ENCODE peak calls at places on chromosomes 13 and 19, in six cellular contexts. C is activated gamma-delta T cell treated with Interleukin-2 at 50 U/mL for 16 hours; N is CD4-positive, alpha-beta T cell; Q is T-helper 2 cell; V is stimulated activated CD8-positive, alpha-beta memory T cell treated with anti-CD3 and anti-CD28 coated beads, Interleukin-12 subunit alpha, Interleukin-12 subunit beta, amount 100 ng/mL, for 1 hour; B is stimulated activated CD4-positive, alpha-beta T cell treated with anti-CD3 and anti-CD28 coated beads, TNF-alpha, amount 100 ng/mL, for 1 hour. T is an unnamed sample.

GRCh38 chr19:38490861-38491260 is 57.4 kb downstream of the RYR1 start:
- DNase-seq in C (no peak), N (no peak), Q (no peak), V (no peak), B (no peak), T (no peak)

GRCh38 chr19:39555883-39556282 is 15.9 kb upstream of the EID2 start:
- DNase-seq in C (no peak), N (no peak), Q (no peak), V (no peak), B (no peak), T (no peak)

GRCh38 chr19:51702103-51702753 is 9.1 kb downstream of the SPACA6 start:
- DNase-seq in C (no peak), N (peak), Q (no peak), V (no peak), B (peak), T (no peak)

GRCh38 chr13:113934576-113934975 is 39.3 kb downstream of the C13orf46 start:
- DNase-seq in C (no peak), N (no peak), Q (no peak), V (no peak), B (no peak), T (no peak)

GRCh38 chr13:34430294-34430693 is 511.8 kb upstream of the NBEA start:
- DNase-seq in C (no peak), N (no peak), Q (no peak), V (no peak), B (no peak), T (no peak)

GRCh38 chr13:92768592-92768991 is 458.0 kb upstream of the GPC6 start:
- DNase-seq in C (no peak), N (no peak), Q (no peak), V (no peak), B (no peak), T (no peak)

GRCh38 chr13:80012281-80012680 is 328.6 kb downstream of the SPRY2 start:
- DNase-seq in C (no peak), N (no peak), Q (no peak), V (no peak), B (no peak), T (no peak)

GRCh38 chr13:99417151-99417820 is 84.0 kb upstream of the TM9SF2 start:
- DNase-seq in C (no peak), N (no peak), Q (no peak), V (no peak), B (no peak), T (no peak)

GRCh38 chr19:13847033-13847899 is 29.7 kb upstream of the NANOS3 start:
- DNase-seq in C (peak), N (peak), Q (peak), V (peak), B (peak), T (peak)

GRCh38 chr19:13665125-13665903 is 99.0 kb upstream of the MRI1 start:
- DNase-seq in C (no peak), N (no peak), Q (no peak), V (no peak), B (no peak), T (no peak)

GRCh38 chr19:3054972-3055740 is 7.1 kb downstream of the TLE5 start:
- DNase-seq in C (no peak), N (no peak), Q (no peak), V (no peak), B (no peak), T (no peak)

GRCh38 chr19:46404039-46404883 is 9.1 kb downstream of the CCDC8 start:
- DNase-seq in C (no peak), N (no peak), Q (no peak), V (no peak), B (no peak), T (no peak)

GRCh38 chr19:17469092-17469370 is 1.3 kb upstream of the SLC27A1 start:
- DNase-seq in C (no peak), N (peak), Q (no peak), V (no peak), B (no peak), T (no peak)

GRCh38 chr13:109088101-109088500 is 458.7 kb downstream of the MYO16 start:
- DNase-seq in C (no peak), N (no peak), Q (no peak), V (no peak), B (no peak), T (no peak)

GRCh38 chr19:1411255-1412191 is 4.1 kb downstream of the DAZAP1 start:
- DNase-seq in C (peak), N (no peak), Q (peak), V (no peak), B (no peak), T (no peak)

GRCh38 chr19:18469245-18470107 is 31.5 kb upstream of the ISYNA1 start:
- DNase-seq in C (peak), N (peak), Q (peak), V (peak), B (peak), T (no peak)